ENCODE peak calls at places on chromosomes 5 and 9, in four cellular contexts. F is smooth muscle cell of the brain vasculature, O is posterior cingulate gyrus, I is glutamatergic neuron. Z is an unnamed sample.

GRCh38 chr9:89440046-89440445 is 57.9 kb downstream of the SEMA4D start:
- DNase-seq in F (no peak), O (no peak), I (no peak), Z (no peak)

GRCh38 chr9:128895556-128895955 is 13.6 kb downstream of the LRRC8A start:
- DNase-seq in F (peak), O (no peak), I (no peak), Z (no peak)

GRCh38 chr5:14937277-14937676 is 65.7 kb upstream of the ANKH start:
- DNase-seq in F (no peak), O (no peak), I (no peak), Z (no peak)

GRCh38 chr5:97096096-97096648 is 46.2 kb downstream of the LIX1 start:
- DNase-seq in F (no peak), O (no peak), I (no peak), Z (peak)

GRCh38 chr5:66904189-66904588 is 292.4 kb downstream of the CD180 start:
- DNase-seq in F (no peak), O (no peak), I (no peak), Z (no peak)

GRCh38 chr5:158465379-158465972 is 606.5 kb upstream of the CLINT1 start:
- DNase-seq in F (no peak), O (no peak), I (no peak), Z (no peak)

GRCh38 chr9:97625620-97626019 is 7.5 kb downstream of the TSTD2 start:
- DNase-seq in F (no peak), O (no peak), I (no peak), Z (no peak)

GRCh38 chr5:133164759-133165158 is 112.9 kb downstream of the HSPA4 start:
- DNase-seq in F (no peak), O (no peak), I (no peak), Z (no peak)

GRCh38 chr5:181200816-181201215 is 4.2 kb downstream of the TRIM7 start:
- DNase-seq in F (no peak), O (no peak), I (no peak), Z (no peak)

GRCh38 chr9:112378441-112379176 is 1.3 kb upstream of the HSDL2 start:
- DNase-seq in F (no peak), O (no peak), I (no peak), Z (no peak)

GRCh38 chr5:16568875-16569580 is 47.8 kb downstream of the RETREG1 start:
- DNase-seq in F (no peak), O (peak), I (no peak), Z (peak)

GRCh38 chr5:134242146-134242545 is 16.3 kb upstream of the PPP2CA start:
- DNase-seq in F (peak), O (peak), I (no peak), Z (peak)

GRCh38 chr5:55231476-55232193 is 1.8 kb downstream of the CCNO start:
- DNase-seq in F (no peak), O (no peak), I (peak), Z (no peak)

GRCh38 chr9:112288029-112288428 is 45.4 kb downstream of the PTBP3 start:
- DNase-seq in F (peak), O (no peak), I (no peak), Z (no peak)

GRCh38 chr5:83277154-83277553 is 194.4 kb upstream of the VCAN start:
- DNase-seq in F (no peak), O (no peak), I (no peak), Z (no peak)

GRCh38 chr9:2486988-2487387 is 134.6 kb upstream of the VLDLR start:
- DNase-seq in F (no peak), O (no peak), I (no peak), Z (no peak)

GRCh38 chr9:116345817-116346216 is 192.2 kb downstream of the PAPPA start:
- DNase-seq in F (no peak), O (no peak), I (no peak), Z (no peak)

GRCh38 chr5:84382363-84383295 is 2.1 kb downstream of the EDIL3 start:
- DNase-seq in F (no peak), O (peak), I (peak), Z (peak)

GRCh38 chr5:39164016-39164415 is 55.3 kb downstream of the FYB1 start:
- DNase-seq in F (no peak), O (no peak), I (no peak), Z (no peak)

GRCh38 chr9:108991479-108991878 is 21.8 kb downstream of the CTNNAL1 start:
- DNase-seq in F (no peak), O (no peak), I (no peak), Z (no peak)

GRCh38 chr5:54721951-54722654 is 204.5 kb downstream of the SNX18 start:
- DNase-seq in F (no peak), O (no peak), I (no peak), Z (no peak)

GRCh38 chr5:134174841-134175839 is 1.6 kb downstream of the SKP1 start:
- DNase-seq in F (no peak), O (no peak), I (no peak), Z (no peak)

Z was measured in hippocampal formation.